ENCODE peak calls at places on chromosomes 6 and 20, in four cellular contexts. D, E, Z and T are unnamed samples.

GRCh38 chr20:35718972-35719635 is 19.9 kb downstream of the ROMO1 start:
- DNase-seq in D (no peak), E (no peak), Z (no peak), T (no peak)

GRCh38 chr6:156154896-156155295 is 622.3 kb upstream of the ARID1B start:
- DNase-seq in D (no peak), E (no peak), Z (no peak), T (no peak)

GRCh38 chr6:125791151-125791819 is 525 bp downstream of the NCOA7 start:
- DNase-seq in D (peak; percentile 48), E (peak; percentile 61), Z (peak; percentile 76), T (peak; percentile 39)

GRCh38 chr20:61117725-61118124 is 134.3 kb upstream of the CDH4 start:
- DNase-seq in D (no peak), E (peak; percentile 93), Z (no peak), T (no peak)

GRCh38 chr6:102417368-102417767 is 1023.9 kb downstream of the GRIK2 start:
- DNase-seq in D (no peak), E (no peak), Z (no peak), T (no peak)

GRCh38 chr6:52286798-52287432 is 2.4 kb upstream of the MCM3 start:
- DNase-seq in D (peak; percentile 78), E (peak; percentile 60), Z (no peak), T (peak; percentile 76)

GRCh38 chr20:6660441-6660840 is 107.0 kb upstream of the BMP2 start:
- DNase-seq in D (peak; percentile 75), E (no peak), Z (no peak), T (no peak)

GRCh38 chr6:32668226-32668747 is 1.8 kb upstream of the HLA-DQB1 start:
- DNase-seq in D (peak; percentile 50), E (no peak), Z (peak; percentile 84), T (peak; percentile 88)

GRCh38 chr6:158029668-158030230 is 48.1 kb downstream of the SYNJ2 start:
- DNase-seq in D (no peak), E (no peak), Z (peak; percentile 47), T (no peak)

GRCh38 chr20:2022163-2022562 is 28.3 kb upstream of the PDYN start:
- DNase-seq in D (no peak), E (no peak), Z (no peak), T (no peak)

GRCh38 chr6:5335020-5335419 is 73.7 kb downstream of the FARS2 start:
- DNase-seq in D (no peak), E (no peak), Z (no peak), T (no peak)

GRCh38 chr6:30821862-30822784 is 62.2 kb upstream of the DDR1 start:
- DNase-seq in D (no peak), E (peak; percentile 44), Z (no peak), T (no peak)

GRCh38 chr6:41283597-41283996 is 2.9 kb downstream of the TREM1 start:
- DNase-seq in D (no peak), E (no peak), Z (no peak), T (no peak)

GRCh38 chr6:137874204-137875001 is 7.3 kb downstream of the TNFAIP3 start:
- DNase-seq in D (peak; percentile 31), E (no peak), Z (no peak), T (no peak)

GRCh38 chr6:137872071-137872470 is 5.0 kb downstream of the TNFAIP3 start:
- DNase-seq in D (no peak), E (no peak), Z (no peak), T (no peak)

GRCh38 chr6:137871299-137871698 is 4.2 kb downstream of the TNFAIP3 start:
- DNase-seq in D (no peak), E (no peak), Z (peak; percentile 64), T (no peak)

GRCh38 chr6:137875606-137876005 is 8.5 kb downstream of the TNFAIP3 start:
- DNase-seq in D (no peak), E (no peak), Z (no peak), T (no peak)

DNA sequence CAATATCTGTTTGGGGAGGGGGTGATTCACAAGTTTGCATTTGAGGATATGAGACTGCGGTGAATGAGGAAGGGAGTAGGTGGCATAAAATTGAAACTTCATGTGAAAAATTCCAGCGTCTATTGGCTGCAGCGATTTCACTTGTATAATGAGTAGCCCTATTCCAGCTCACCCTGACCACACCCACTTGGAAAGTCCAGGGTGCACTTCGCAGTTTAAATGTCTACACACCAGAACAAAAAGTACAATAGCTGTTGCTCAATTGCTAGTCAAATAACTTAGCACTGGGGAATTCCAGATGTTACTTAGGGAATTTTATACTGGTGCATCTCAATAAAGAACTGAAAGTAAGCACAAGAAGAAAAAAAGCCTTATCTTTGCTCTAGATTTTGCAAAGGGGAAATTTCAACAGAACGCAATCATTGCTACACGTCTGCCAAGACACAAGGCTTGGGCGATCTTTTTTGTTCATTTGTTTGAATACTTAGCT is 6.3 kb downstream of the TNFAIP3 start:
- DNase-seq in D (peak; percentile 78), E (peak; percentile 72), Z (no peak), T (peak; percentile 60)
- TF ChIP-seq POLR2A in D (no peak), E (no peak), Z (no peak), T (no peak)

GRCh38 chr20:14333734-14334133 is 3.7 kb downstream of the FLRT3 start:
- DNase-seq in D (no peak), E (no peak), Z (no peak), T (no peak)
- H3K4me3 ChIP-seq in D (peak overlapping the region; percentile 46), E (peak overlapping the region; percentile 67), Z (no peak overlapping the region), T (no peak overlapping the region)

GRCh38 chr6:37536462-37537225 is 37.0 kb upstream of the CCDC167 start:
- DNase-seq in D (no peak), E (no peak), Z (no peak), T (no peak)
- TF ChIP-seq POLR2A in D (no peak), E (no peak), Z (no peak), T (no peak)

GRCh38 chr6:19319005-19319404 is 518.2 kb upstream of the ID4 start:
- DNase-seq in D (no peak), E (no peak), Z (no peak), T (no peak)
- H3K4me3 ChIP-seq in D (no peak overlapping the region), E (no peak overlapping the region), Z (no peak overlapping the region), T (no peak overlapping the region)

GRCh38 chr20:49282584-49283171 is 4.8 kb upstream of the ZNFX1 start:
- DNase-seq in D (no peak), E (no peak), Z (no peak), T (no peak)

GRCh38 chr20:49283176-49283702 is 5.4 kb upstream of the ZNFX1 start:
- DNase-seq in D (no peak), E (no peak), Z (no peak), T (no peak)

GRCh38 chr20:49281059-49281912 is 3.4 kb upstream of the ZNFX1 start:
- DNase-seq in D (no peak), E (no peak), Z (no peak), T (no peak)

GRCh38 chr20:49280463-49281058 is 2.7 kb upstream of the ZNFX1 start:
- DNase-seq in D (no peak), E (no peak), Z (no peak), T (no peak)

DNA sequence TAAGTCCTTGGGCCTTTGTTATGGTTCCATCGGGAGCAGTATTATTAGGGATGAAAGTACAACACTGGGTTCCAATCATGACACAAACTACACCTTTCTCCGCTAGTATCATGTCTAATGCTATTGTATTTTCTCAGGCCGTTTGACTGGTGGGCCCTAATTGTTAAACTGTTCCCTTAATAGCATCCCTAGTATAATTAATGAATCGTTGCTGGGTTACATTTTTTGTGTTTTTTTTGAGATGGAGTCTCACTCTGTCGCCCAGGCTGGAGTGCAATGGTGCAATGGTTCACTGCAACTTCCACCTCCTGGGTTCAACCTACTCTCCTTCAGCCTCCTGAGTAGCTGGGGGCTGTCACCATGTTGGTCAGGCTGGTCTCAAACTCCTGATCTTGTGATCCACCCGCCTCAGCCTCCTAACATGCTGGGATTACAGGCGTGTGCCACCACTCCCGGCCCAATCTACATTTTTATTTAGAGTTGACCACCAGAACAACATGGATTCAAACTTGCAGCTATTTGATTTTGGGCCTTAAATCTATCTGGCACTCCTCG is 4.1 kb upstream of the ZNFX1 start:
- DNase-seq in D (no peak), E (no peak), Z (no peak), T (no peak)
- TF ChIP-seq POLR2A in D (no peak), E (no peak), Z (no peak), T (no peak)

GRCh38 chr20:38162878-38163875 is 1.9 kb downstream of the TGM2 start:
- DNase-seq in D (no peak), E (no peak), Z (peak; percentile 32), T (no peak)
- H3K4me3 ChIP-seq in D (peak overlapping the region; percentile 56), E (peak overlapping the region; percentile 62), Z (peak overlapping the region; percentile 44), T (no peak overlapping the region)